ENCODE peak calls at places on chromosome 4, in six cellular contexts. A is IMR-90, W is tibial nerve, B is ovary, Y is esophagus muscularis mucosa, Z is sigmoid colon. I is an unnamed sample.

GRCh38 chr4:76723373-76723772 is 174.6 kb downstream of the SOWAHB start:
- DNase-seq in A (peak; percentile 63), W (no peak), B (no peak), Y (no peak), Z (no peak), I (no peak)

GRCh38 chr4:56762484-56763250 is 58.8 kb downstream of the SPINK2 start:
- DNase-seq in A (no peak), W (no peak), B (no peak), Y (no peak), Z (no peak), I (no peak)

GRCh38 chr4:138216272-138216867 is 25.8 kb downstream of the SLC7A11 start:
- DNase-seq in A (no peak), W (no peak), B (no peak), Y (no peak), Z (no peak), I (no peak)

GRCh38 chr4:137532869-137533236 is 559 bp upstream of the PCDH18 start:
- DNase-seq in A (no peak), W (no peak), B (no peak), Y (no peak), Z (no peak), I (no peak)

GRCh38 chr4:15649914-15650545 is 5.1 kb downstream of the FBXL5 start:
- DNase-seq in A (peak; percentile 63), W (peak; percentile 52), B (no peak), Y (no peak), Z (no peak), I (peak; percentile 87)

GRCh38 chr4:94490437-94490836 is 38.7 kb downstream of the PDLIM5 start:
- DNase-seq in A (no peak), W (no peak), B (no peak), Y (no peak), Z (no peak), I (no peak)

GRCh38 chr4:3257125-3257690 is 8.2 kb downstream of the MSANTD1 start:
- DNase-seq in A (no peak), W (no peak), B (no peak), Y (no peak), Z (no peak), I (no peak)

GRCh38 chr4:84031401-84031800 is 467.7 kb downstream of the NKX6-1 start:
- DNase-seq in A (no peak), W (no peak), B (no peak), Y (no peak), Z (no peak), I (no peak)

GRCh38 chr4:139167774-139168444 is 9.1 kb downstream of the ELF2 start:
- DNase-seq in A (peak; percentile 68), W (peak; percentile 31), B (no peak), Y (no peak), Z (no peak), I (peak; percentile 79)

GRCh38 chr4:41256740-41257256 is at the start of gene UCHL1:
- DNase-seq in A (peak; percentile 94), W (no peak), B (peak; percentile 76), Y (no peak), Z (peak; percentile 66), I (peak; percentile 7)

GRCh38 chr4:121125486-121125885 is 38.6 kb downstream of the TNIP3 start:
- DNase-seq in A (no peak), W (no peak), B (no peak), Y (no peak), Z (no peak), I (no peak)

GRCh38 chr4:84852081-84852480 is 114.4 kb downstream of the WDFY3 start:
- DNase-seq in A (peak; percentile 43), W (no peak), B (no peak), Y (no peak), Z (no peak), I (no peak)

GRCh38 chr4:47145630-47146029 is 114.3 kb downstream of the GABRB1 start:
- DNase-seq in A (peak; percentile 92), W (no peak), B (no peak), Y (no peak), Z (no peak), I (no peak)

GRCh38 chr4:148376151-148376550 is 66.1 kb downstream of the NR3C2 start:
- DNase-seq in A (peak; percentile 62), W (peak; percentile 24), B (peak; percentile 39), Y (no peak), Z (peak; percentile 75), I (no peak)

GRCh38 chr4:81255524-81255923 is 40.5 kb upstream of the PRKG2 start:
- DNase-seq in A (peak; percentile 93), W (no peak), B (no peak), Y (no peak), Z (no peak), I (no peak)

GRCh38 chr4:86497980-86498379 is 96.1 kb upstream of the PTPN13 start:
- DNase-seq in A (no peak), W (no peak), B (no peak), Y (no peak), Z (no peak), I (peak; percentile 58)

GRCh38 chr4:120085705-120086104 is 19.1 kb upstream of the MAD2L1 start:
- DNase-seq in A (peak; percentile 86), W (no peak), B (no peak), Y (no peak), Z (no peak), I (no peak)

GRCh38 chr4:138761638-138762205 is 253.9 kb upstream of the NOCT start:
- DNase-seq in A (peak; percentile 30), W (no peak), B (no peak), Y (no peak), Z (no peak), I (no peak)

GRCh38 chr4:138241281-138242075 is 671 bp downstream of the SLC7A11 start:
- DNase-seq in A (peak; percentile 38), W (no peak), B (no peak), Y (no peak), Z (no peak), I (peak; percentile 84)

GRCh38 chr4:133856736-133857355 is 344.7 kb downstream of the PABPC4L start:
- DNase-seq in A (peak; percentile 42), W (no peak), B (no peak), Y (no peak), Z (no peak), I (no peak)

GRCh38 chr4:78293348-78293747 is 236.2 kb downstream of the FRAS1 start:
- DNase-seq in A (peak; percentile 8), W (no peak), B (no peak), Y (no peak), Z (no peak), I (no peak)

GRCh38 chr4:42501624-42502401 is 104.5 kb downstream of the SHISA3 start:
- DNase-seq in A (no peak), W (no peak), B (no peak), Y (no peak), Z (no peak), I (no peak)

GRCh38 chr4:169117591-169118081 is 107.6 kb upstream of the CBR4 start:
- DNase-seq in A (peak; percentile 95), W (no peak), B (no peak), Y (no peak), Z (no peak), I (no peak)

GRCh38 chr4:149823770-149824221 is 8.2 kb upstream of the IQCM start:
- DNase-seq in A (peak; percentile 74), W (no peak), B (no peak), Y (no peak), Z (no peak), I (no peak)

GRCh38 chr4:37531156-37531555 is 155.0 kb downstream of the RELL1 start:
- DNase-seq in A (no peak), W (no peak), B (no peak), Y (no peak), Z (no peak), I (no peak)

GRCh38 chr4:173169428-173170209 is 1.0 kb downstream of the GALNT7 start:
- DNase-seq in A (peak; percentile 62), W (peak; percentile 28), B (peak; percentile 81), Y (peak; percentile 91), Z (peak; percentile 80), I (peak; percentile 72)

GRCh38 chr4:173169178-173169427 is 492 bp downstream of the GALNT7 start:
- DNase-seq in A (no peak), W (no peak), B (no peak), Y (no peak), Z (no peak), I (no peak)

GRCh38 chr4:173167793-173168395 is 717 bp upstream of the GALNT7 start:
- DNase-seq in A (peak; percentile 30), W (no peak), B (peak; percentile 47), Y (no peak), Z (peak; percentile 67), I (peak; percentile 43)

GRCh38 chr4:173170210-173170778 is 1.7 kb downstream of the GALNT7 start:
- DNase-seq in A (no peak), W (no peak), B (no peak), Y (no peak), Z (no peak), I (no peak)

DNA sequence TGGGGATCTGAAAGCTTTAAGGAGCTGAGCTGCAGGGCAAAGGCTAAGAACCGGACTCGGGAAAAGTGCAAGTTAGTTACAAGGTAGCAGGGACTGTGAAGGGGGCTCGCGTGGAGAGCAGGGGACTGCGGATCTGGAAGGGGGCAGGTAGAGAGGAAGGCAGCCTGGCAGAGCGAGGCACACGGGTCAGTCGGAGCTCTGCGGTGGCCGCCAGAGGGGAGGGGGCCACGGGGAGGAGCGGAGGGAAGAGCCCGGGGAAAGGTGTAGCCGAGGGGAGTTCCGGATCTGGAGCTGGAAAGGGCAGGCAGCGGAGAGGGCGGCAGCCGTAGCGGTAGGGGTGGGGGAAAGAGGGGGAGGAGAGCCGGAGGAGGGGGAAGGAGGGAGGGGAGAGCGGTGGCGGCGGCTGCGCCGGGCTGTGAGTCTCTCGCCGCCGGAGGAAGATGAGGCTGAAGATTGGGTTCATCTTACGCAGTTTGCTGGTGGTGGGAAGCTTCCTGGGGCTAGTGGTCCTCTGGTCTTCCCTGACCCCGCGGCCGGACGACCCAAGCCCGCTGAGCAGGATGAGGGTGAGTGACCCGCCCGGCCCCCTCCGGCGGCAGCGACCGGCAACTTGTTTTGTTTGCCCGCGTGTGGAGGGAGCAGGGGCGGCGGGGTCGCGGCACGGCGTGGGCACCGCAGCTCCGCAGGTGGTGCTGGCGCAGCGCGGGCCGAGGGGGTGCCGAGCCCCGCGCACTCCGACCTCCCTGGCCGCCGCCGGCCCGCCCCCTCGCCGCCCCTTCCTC is at the start of gene GALNT7:
- DNase-seq in A (peak; percentile 52), W (peak; percentile 17), B (peak; percentile 77), Y (peak; percentile 93), Z (peak; percentile 87), I (peak; percentile 72)
- TF ChIP-seq POLR2A in A (no peak), W (no peak), B (no peak), Y (no peak), Z (no peak), I (no peak)

GRCh38 chr4:140635606-140636005 is 66.8 kb upstream of the UCP1 start:
- DNase-seq in A (no peak), W (no peak), B (peak; percentile 63), Y (no peak), Z (no peak), I (no peak)
- TF ChIP-seq POLR2A in A (no peak), W (no peak), B (no peak), Y (no peak), Z (no peak), I (no peak)

DNA sequence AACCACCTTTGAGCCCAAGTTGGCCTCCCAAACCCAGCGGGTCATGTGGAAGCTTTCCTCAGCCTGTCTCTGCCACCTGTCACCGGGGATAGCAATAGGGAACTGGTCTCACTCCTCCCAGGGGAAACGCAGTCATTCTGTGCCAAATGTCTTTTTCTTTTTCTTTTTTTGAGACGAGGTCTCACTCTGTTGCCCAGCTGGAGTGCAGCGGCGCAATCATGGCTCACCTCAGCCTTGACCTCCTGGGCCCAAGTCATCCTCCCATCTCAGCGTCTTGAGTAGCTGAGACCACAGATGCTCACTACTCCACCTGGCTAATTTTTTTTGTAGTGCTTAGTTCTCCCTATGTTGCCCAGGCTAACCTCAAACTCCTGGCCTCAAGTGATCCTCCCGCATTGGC is 40.3 kb downstream of the MED28 start:
- DNase-seq in A (no peak), W (no peak), B (no peak), Y (no peak), Z (no peak), I (no peak)
- TF ChIP-seq POLR2A in A (no peak), W (no peak), B (no peak), Y (no peak), Z (no peak), I (no peak)

GRCh38 chr4:1855334-1856070 is 454 bp downstream of the LETM1 start:
- DNase-seq in A (no peak), W (no peak), B (peak; percentile 68), Y (no peak), Z (peak; percentile 73), I (peak; percentile 70)
- TF ChIP-seq POLR2A in A (no peak), W (no peak), B (no peak), Y (peak; percentile 5), Z (no peak), I (no peak)

I was measured in erythroblast.